ENCODE peak calls at places on chromosome 9, in four cellular contexts. U is heart left ventricle, F is prostate gland, H is A549. B is an unnamed sample.

GRCh38 chr9:138045541-138046490 is 168.2 kb downstream of the CACNA1B start:
- DNase-seq in U (no peak), F (no peak), H (no peak), B (no peak)

GRCh38 chr9:97487107-97487506 is 14.4 kb upstream of the TMOD1 start:
- DNase-seq in U (no peak), F (no peak), H (no peak), B (no peak)

GRCh38 chr9:137075275-137075775 is 2.0 kb upstream of the UAP1L1 start:
- DNase-seq in U (no peak), F (no peak), H (no peak), B (no peak)

GRCh38 chr9:1052908-1053590 is 2.9 kb downstream of the DMRT2 start:
- DNase-seq in U (no peak), F (no peak), H (no peak), B (no peak)

GRCh38 chr9:137458194-137459146 is 664 bp downstream of the NSMF start:
- DNase-seq in U (no peak), F (no peak), H (no peak), B (no peak)

GRCh38 chr9:123615381-123615780 is 259.4 kb downstream of the CRB2 start:
- DNase-seq in U (no peak), F (no peak), H (no peak), B (no peak)

GRCh38 chr9:120394058-120394669 is 185.8 kb downstream of the CDK5RAP2 start:
- DNase-seq in U (no peak), F (no peak), H (no peak), B (no peak)

GRCh38 chr9:36597412-36598178 is 24.9 kb downstream of the MELK start:
- DNase-seq in U (no peak), F (no peak), H (peak; percentile 78), B (no peak)

GRCh38 chr9:2461886-2462285 is 159.7 kb upstream of the VLDLR start:
- DNase-seq in U (peak; percentile 26), F (no peak), H (no peak), B (no peak)

GRCh38 chr9:129617167-129617566 is 3.7 kb downstream of the C9orf50 start:
- DNase-seq in U (peak; percentile 22), F (no peak), H (peak; percentile 72), B (no peak)

GRCh38 chr9:129623331-129623730 is 2.4 kb upstream of the C9orf50 start:
- DNase-seq in U (no peak), F (no peak), H (no peak), B (no peak)

GRCh38 chr9:129619787-129620668 is 873 bp downstream of the C9orf50 start:
- DNase-seq in U (peak; percentile 31), F (no peak), H (peak; percentile 54), B (no peak)

GRCh38 chr9:129624168-129624759 is 1.7 kb upstream of the NTMT1 start:
- DNase-seq in U (peak; percentile 7), F (no peak), H (peak; percentile 79), B (peak; percentile 68)

DNA sequence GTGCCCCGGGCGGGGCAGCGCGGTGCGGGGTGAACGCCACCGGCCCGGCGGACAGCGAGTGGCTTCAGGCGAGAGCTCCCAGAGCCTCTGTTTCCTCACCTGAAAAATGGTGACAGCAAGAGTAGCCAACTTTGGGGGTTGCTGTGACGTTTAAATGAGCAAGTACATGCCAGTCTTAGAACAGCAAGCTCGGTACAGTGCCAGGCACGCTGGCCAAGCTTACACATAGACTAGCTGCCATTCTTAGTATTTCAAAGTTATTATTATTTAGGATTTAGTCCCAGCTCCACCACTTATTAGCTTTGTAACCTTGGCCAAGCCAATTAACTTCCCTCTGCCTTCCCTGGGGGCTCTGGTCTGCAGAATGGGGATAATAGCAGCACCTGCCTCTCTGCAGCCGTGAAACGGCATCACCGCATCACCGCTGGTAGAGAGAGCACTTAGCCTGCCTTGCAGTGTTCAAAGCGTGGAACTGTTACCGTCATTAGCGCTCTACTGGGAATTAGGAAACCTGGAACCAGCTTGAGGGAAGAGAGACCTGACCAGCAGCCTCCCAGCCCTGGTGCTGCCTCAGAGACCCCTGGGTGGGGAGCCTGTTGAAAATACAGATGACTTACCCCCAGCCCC is at the start of gene C9orf50:
- DNase-seq in U (no peak), F (no peak), H (no peak), B (no peak)
- H3K27ac ChIP-seq in U (no peak within 1 kb of the TSS), F (no peak within 1 kb of the TSS), H (peak within 1 kb of the TSS; percentile 98), B (peak within 1 kb of the TSS; percentile 78)

GRCh38 chr9:34623386-34624235 is 3.3 kb upstream of the DCTN3 start:
- DNase-seq in U (no peak), F (no peak), H (no peak), B (no peak)

GRCh38 chr9:34624475-34624984 is 4.2 kb upstream of the DCTN3 start:
- DNase-seq in U (no peak), F (no peak), H (no peak), B (no peak)

GRCh38 chr9:34625087-34625486 is 3.8 kb downstream of the ARID3C start:
- DNase-seq in U (no peak), F (no peak), H (no peak), B (no peak)

GRCh38 chr9:34615132-34615531 is 3.2 kb upstream of the RPP25L start:
- DNase-seq in U (no peak), F (no peak), H (no peak), B (no peak)

GRCh38 chr9:34620061-34620994 is at the start of gene DCTN3:
- DNase-seq in U (peak; percentile 96), F (peak; percentile 92), H (peak; percentile 97), B (peak; percentile 93)
- TF ChIP-seq POLR2A in U (no peak), F (no peak), H (peak; percentile 30), B (no peak)

GRCh38 chr9:133278161-133279131 is 3.4 kb upstream of the ABO start:
- DNase-seq in U (no peak), F (no peak), H (no peak), B (no peak)
- H3K9me3 ChIP-seq in U (peaks cover 5% of the 10 kb centered on the region), F (no peaks in the 10 kb centered on the region), H (no peaks in the 10 kb centered on the region), B (no peaks in the 10 kb centered on the region)

DNA sequence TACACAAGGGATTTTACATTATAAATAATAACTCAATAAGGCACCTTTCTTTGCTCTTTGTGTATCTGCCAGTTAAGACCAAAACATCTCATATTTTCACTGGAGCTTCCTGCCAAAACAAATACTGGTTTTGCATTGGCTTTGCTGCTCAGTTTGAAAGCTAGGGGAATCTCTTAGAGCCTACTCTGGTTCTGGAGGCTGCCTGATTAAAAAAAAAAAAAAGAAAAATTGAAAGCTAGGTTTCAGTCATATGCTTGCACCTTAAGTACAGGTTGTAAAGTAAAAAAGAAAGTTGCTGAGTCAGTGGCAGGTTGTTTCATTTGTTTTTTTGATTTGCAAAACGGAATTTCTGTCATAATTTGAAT is 2.3 kb downstream of the DENND4C start:
- DNase-seq in U (no peak), F (no peak), H (no peak), B (no peak)
- H3K27ac ChIP-seq in U (no peak overlapping the region), F (peak overlapping the region; percentile 35), H (peak overlapping the region; percentile 93), B (peak overlapping the region; percentile 99)

B was measured in tibial nerve.